ENCODE peak calls at places on chromosomes 13 and 19, in four cellular contexts. A is activated T-cell treated with anti-CD3 and anti-CD28 coated beads, Interleukin-2, amount 50 U/mL, for 72 hours; U is epithelial cell of esophagus; W is NCI-H2107. F is an unnamed sample.

GRCh38 chr13:78714717-78715116 is 55.8 kb upstream of the OBI1 start:
- DNase-seq in A (no peak), U (no peak), W (no peak), F (no peak)

GRCh38 chr13:51935326-51936171 is 73.8 kb downstream of the CCDC70 start:
- DNase-seq in A (no peak), U (peak), W (peak), F (no peak)

GRCh38 chr19:13314761-13315160 is 164.6 kb downstream of the IER2 start:
- DNase-seq in A (no peak), U (no peak), W (no peak), F (no peak)

GRCh38 chr19:16435238-16435911 is 36.4 kb downstream of the EPS15L1 start:
- DNase-seq in A (no peak), U (no peak), W (no peak), F (no peak)

GRCh38 chr13:45615501-45616101 is at the start of gene ERICH6B:
- DNase-seq in A (no peak), U (peak), W (no peak), F (no peak)

GRCh38 chr19:30596813-30597399 is 224.7 kb downstream of the ZNF536 start:
- DNase-seq in A (no peak), U (no peak), W (no peak), F (no peak)

GRCh38 chr13:105702441-105702840 is 833.0 kb downstream of the EFNB2 start:
- DNase-seq in A (no peak), U (no peak), W (no peak), F (no peak)

GRCh38 chr19:7852851-7853759 is 21.1 kb downstream of the PRR36 start:
- DNase-seq in A (peak), U (peak), W (peak), F (peak)

GRCh38 chr19:18020212-18021067 is 12.5 kb downstream of the ARRDC2 start:
- DNase-seq in A (no peak), U (no peak), W (no peak), F (no peak)

GRCh38 chr13:27666951-27667350 is 45.3 kb downstream of the POLR1D start:
- DNase-seq in A (no peak), U (no peak), W (no peak), F (no peak)

GRCh38 chr13:101695870-101696516 is 243.5 kb downstream of the ITGBL1 start:
- DNase-seq in A (no peak), U (no peak), W (no peak), F (no peak)

GRCh38 chr19:49382639-49383038 is 5.4 kb upstream of the KASH5 start:
- DNase-seq in A (no peak), U (no peak), W (no peak), F (no peak)

GRCh38 chr13:44796597-44797517 is 192.4 kb downstream of the NUFIP1 start:
- DNase-seq in A (no peak), U (no peak), W (no peak), F (no peak)

GRCh38 chr13:102948006-102948405 is 102.2 kb downstream of the ERCC5 start:
- DNase-seq in A (no peak), U (peak), W (no peak), F (no peak)

GRCh38 chr19:45657520-45658163 is 10.4 kb upstream of the GIPR start:
- DNase-seq in A (no peak), U (no peak), W (no peak), F (no peak)

GRCh38 chr13:77372275-77372674 is 45.4 kb upstream of the MYCBP2 start:
- DNase-seq in A (no peak), U (no peak), W (no peak), F (no peak)

GRCh38 chr13:50387124-50387581 is 371.9 kb downstream of the KCNRG start:
- DNase-seq in A (peak), U (peak), W (peak), F (no peak)

GRCh38 chr13:35865341-35866240 is 265.6 kb downstream of the DCLK1 start:
- DNase-seq in A (no peak), U (peak), W (no peak), F (no peak)

GRCh38 chr13:20198781-20199180 is 6.0 kb upstream of the GJB2 start:
- DNase-seq in A (no peak), U (peak), W (no peak), F (no peak)

GRCh38 chr19:55443045-55443823 is at the start of gene SHISA7:
- DNase-seq in A (no peak), U (no peak), W (no peak), F (no peak)

GRCh38 chr13:102983496-102983895 is 82.7 kb downstream of the SLC10A2 start:
- DNase-seq in A (no peak), U (no peak), W (no peak), F (no peak)

GRCh38 chr19:45153339-45154063 is 7.3 kb downstream of the NKPD1 start:
- DNase-seq in A (peak), U (no peak), W (no peak), F (no peak)

GRCh38 chr13:76522083-76522755 is 364.0 kb downstream of the KCTD12 start:
- DNase-seq in A (no peak), U (peak), W (no peak), F (no peak)

GRCh38 chr19:34555447-34555846 is 73.9 kb downstream of the WTIP start:
- DNase-seq in A (no peak), U (peak), W (no peak), F (peak)

GRCh38 chr13:26719356-26719945 is 41.1 kb downstream of the GPR12 start:
- DNase-seq in A (no peak), U (no peak), W (no peak), F (peak)

GRCh38 chr13:60986301-60986700 is 429.3 kb downstream of the PCDH20 start:
- DNase-seq in A (no peak), U (peak), W (no peak), F (no peak)

GRCh38 chr19:12754465-12755196 is 3.0 kb downstream of the BEST2 start:
- DNase-seq in A (no peak), U (no peak), W (no peak), F (no peak)

GRCh38 chr19:49889687-49890348 is 6.9 kb downstream of the IL4I1 start:
- DNase-seq in A (peak), U (peak), W (no peak), F (no peak)

GRCh38 chr13:111948811-111949210 is 118.1 kb upstream of the SOX1 start:
- DNase-seq in A (no peak), U (no peak), W (no peak), F (no peak)

GRCh38 chr13:83221256-83221655 is 661.0 kb downstream of the SLITRK1 start:
- DNase-seq in A (no peak), U (peak), W (no peak), F (no peak)

GRCh38 chr19:28553764-28554163 is 659.2 kb downstream of the UQCRFS1 start:
- DNase-seq in A (no peak), U (no peak), W (no peak), F (no peak)

GRCh38 chr13:30616927-30617314 is 799 bp upstream of the USPL1 start:
- DNase-seq in A (peak), U (peak), W (peak), F (peak)

GRCh38 chr13:100349594-100349993 is 239.0 kb downstream of the GGACT start:
- DNase-seq in A (no peak), U (no peak), W (no peak), F (no peak)

GRCh38 chr19:41064974-41065569 is 23.2 kb upstream of the CYP2A13 start:
- DNase-seq in A (no peak), U (peak), W (no peak), F (no peak)

GRCh38 chr13:96898855-96899254 is 95.4 kb downstream of the OXGR1 start:
- DNase-seq in A (no peak), U (no peak), W (no peak), F (no peak)

GRCh38 chr13:111589321-111589720 is 268.9 kb downstream of the TEX29 start:
- DNase-seq in A (no peak), U (no peak), W (no peak), F (no peak)

GRCh38 chr13:110760611-110761010 is 47.1 kb downstream of the ING1 start:
- DNase-seq in A (no peak), U (no peak), W (no peak), F (no peak)

GRCh38 chr13:44474122-44474910 is 100.7 kb downstream of the SERP2 start:
- DNase-seq in A (no peak), U (no peak), W (no peak), F (peak)

GRCh38 chr13:109427148-109427547 is 359.2 kb downstream of the IRS2 start:
- DNase-seq in A (no peak), U (no peak), W (no peak), F (no peak)

GRCh38 chr19:10352764-10353671 is 13.6 kb upstream of the ICAM3 start:
- DNase-seq in A (no peak), U (no peak), W (no peak), F (no peak)